ENCODE peak calls at places on chromosomes 13 and 19, in six cellular contexts. One of them, this sample, is unnamed.

GRCh38 chr19:4521170-4521887 is 3.0 kb upstream of the PLIN4 start:
- DNase-seq in right cardiac atrium: no peak
- DNase-seq in esophagus muscularis mucosa: no peak
- DNase-seq in stomach: no peak
- DNase-seq in mesenchymal stem cell: peak; percentile 16
- DNase-seq in prostate gland: no peak
- DNase-seq in this sample: no peak

GRCh38 chr19:1263198-1263597 is 5.9 kb upstream of the CIRBP start:
- DNase-seq in mesenchymal stem cell: no peak
- DNase-seq in stomach: no peak
- DNase-seq in right cardiac atrium: no peak
- DNase-seq in prostate gland: no peak
- DNase-seq in esophagus muscularis mucosa: no peak
- DNase-seq in this sample: no peak

GRCh38 chr19:37172368-37173366 is at the start of gene ZNF585A:
- DNase-seq in esophagus muscularis mucosa: peak; percentile 97
- DNase-seq in mesenchymal stem cell: peak; percentile 97
- DNase-seq in right cardiac atrium: peak; percentile 97
- DNase-seq in stomach: peak; percentile 93
- DNase-seq in prostate gland: peak; percentile 95
- DNase-seq in this sample: peak; percentile 82

GRCh38 chr19:22601906-22602630 is 32.1 kb upstream of the ZNF492 start:
- DNase-seq in mesenchymal stem cell: no peak
- DNase-seq in right cardiac atrium: no peak
- DNase-seq in stomach: no peak
- DNase-seq in prostate gland: no peak
- DNase-seq in esophagus muscularis mucosa: peak; percentile 74
- DNase-seq in this sample: no peak

GRCh38 chr13:28475916-28476725 is 18.8 kb downstream of the FLT1 start:
- DNase-seq in right cardiac atrium: no peak
- DNase-seq in stomach: no peak
- DNase-seq in esophagus muscularis mucosa: peak; percentile 24
- DNase-seq in prostate gland: no peak
- DNase-seq in mesenchymal stem cell: peak; percentile 92
- DNase-seq in this sample: no peak

GRCh38 chr19:18131841-18132596 is 20.9 kb upstream of the PIK3R2 start:
- DNase-seq in mesenchymal stem cell: no peak
- DNase-seq in esophagus muscularis mucosa: no peak
- DNase-seq in right cardiac atrium: no peak
- DNase-seq in stomach: no peak
- DNase-seq in prostate gland: no peak
- DNase-seq in this sample: no peak

GRCh38 chr13:40440990-40441820 is 225.2 kb downstream of the FOXO1 start:
- DNase-seq in mesenchymal stem cell: no peak
- DNase-seq in right cardiac atrium: peak; percentile 92
- DNase-seq in esophagus muscularis mucosa: no peak
- DNase-seq in prostate gland: peak; percentile 30
- DNase-seq in stomach: peak; percentile 88
- DNase-seq in this sample: no peak

GRCh38 chr19:42174188-42174587 is 41.9 kb upstream of the POU2F2 start:
- DNase-seq in right cardiac atrium: no peak
- DNase-seq in esophagus muscularis mucosa: no peak
- DNase-seq in stomach: no peak
- DNase-seq in mesenchymal stem cell: no peak
- DNase-seq in prostate gland: no peak
- DNase-seq in this sample: no peak

GRCh38 chr19:29266603-29267002 is 53.7 kb upstream of the UQCRFS1 start:
- DNase-seq in right cardiac atrium: no peak
- DNase-seq in esophagus muscularis mucosa: no peak
- DNase-seq in stomach: no peak
- DNase-seq in prostate gland: no peak
- DNase-seq in mesenchymal stem cell: no peak
- DNase-seq in this sample: no peak

GRCh38 chr19:6125571-6125989 is 9.9 kb upstream of the ACSBG2 start:
- DNase-seq in mesenchymal stem cell: peak; percentile 78
- DNase-seq in right cardiac atrium: peak; percentile 74
- DNase-seq in prostate gland: peak; percentile 41
- DNase-seq in esophagus muscularis mucosa: no peak
- DNase-seq in stomach: peak; percentile 69
- DNase-seq in this sample: peak; percentile 61
- H3K27me3 ChIP-seq in mesenchymal stem cell: peaks cover under 1% of the 10 kb centered on the region
- H3K27me3 ChIP-seq in right cardiac atrium: no peaks in the 10 kb centered on the region
- H3K27me3 ChIP-seq in prostate gland: no peaks in the 10 kb centered on the region
- H3K27me3 ChIP-seq in esophagus muscularis mucosa: no peaks in the 10 kb centered on the region
- H3K27me3 ChIP-seq in stomach: no peaks in the 10 kb centered on the region
- H3K27me3 ChIP-seq in this sample: no peaks in the 10 kb centered on the region

GRCh38 chr13:77919351-77920294 is 992 bp upstream of the EDNRB start:
- DNase-seq in stomach: no peak
- DNase-seq in prostate gland: peak; percentile 8
- DNase-seq in mesenchymal stem cell: peak; percentile 61
- DNase-seq in right cardiac atrium: peak; percentile 89
- DNase-seq in esophagus muscularis mucosa: no peak
- DNase-seq in this sample: no peak
- H3K4me3 ChIP-seq in stomach: peak overlapping the region; percentile 57
- H3K4me3 ChIP-seq in prostate gland: peak overlapping the region; percentile 39
- H3K4me3 ChIP-seq in mesenchymal stem cell: peak overlapping the region; percentile 50
- H3K4me3 ChIP-seq in right cardiac atrium: peak overlapping the region; percentile 85
- H3K4me3 ChIP-seq in esophagus muscularis mucosa: peak overlapping the region; percentile 60
- H3K4me3 ChIP-seq in this sample: no peak overlapping the region

DNA sequence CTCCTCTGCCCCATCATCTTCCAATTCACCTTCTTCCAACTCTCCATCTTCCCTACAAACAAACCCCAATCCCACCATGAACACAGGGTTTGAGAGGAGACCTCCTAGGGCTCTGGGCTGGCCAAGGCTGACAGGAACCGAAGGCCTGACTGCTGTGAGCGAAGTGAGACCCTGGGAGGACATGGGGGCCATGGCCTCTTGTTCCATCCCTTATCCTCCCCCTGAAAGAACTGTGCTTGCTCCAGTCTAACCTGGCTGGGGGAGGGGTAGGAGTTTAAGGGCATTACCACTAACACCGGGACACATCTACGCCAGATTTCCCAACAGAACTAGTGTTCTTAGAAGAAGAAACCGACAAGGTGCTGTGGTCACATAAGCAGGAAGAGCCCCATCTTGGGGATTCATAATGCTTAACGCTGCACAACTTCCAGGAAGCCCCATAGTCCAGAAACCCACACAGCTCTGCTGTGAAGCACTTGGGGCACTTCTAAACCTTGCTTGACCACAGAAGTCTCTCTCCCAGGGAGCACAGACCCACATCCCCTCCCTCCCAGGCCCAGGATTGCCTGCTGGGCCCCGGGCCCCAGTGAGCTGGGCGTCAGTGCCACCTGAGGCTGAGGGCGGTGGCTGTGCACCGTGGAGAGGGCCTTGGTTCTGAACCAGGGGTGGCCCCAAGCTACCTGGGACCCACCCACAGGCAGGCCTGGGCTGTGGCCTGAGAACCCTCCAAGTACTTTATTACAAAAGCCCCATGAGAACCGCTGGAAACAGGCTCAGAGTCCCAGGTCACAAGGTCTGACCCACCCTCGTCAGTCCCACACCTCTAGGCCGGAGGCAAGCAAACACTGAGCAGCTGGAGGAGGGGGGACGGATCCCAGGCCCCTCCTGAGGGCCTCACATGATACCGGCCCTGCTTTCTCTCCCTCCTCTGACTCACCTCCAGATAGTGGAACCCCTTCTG is 18.7 kb downstream of the ZC3H4 start:
- DNase-seq in stomach: peak; percentile 48
- DNase-seq in esophagus muscularis mucosa: no peak
- DNase-seq in prostate gland: no peak
- DNase-seq in right cardiac atrium: peak; percentile 58
- DNase-seq in mesenchymal stem cell: no peak
- DNase-seq in this sample: no peak
- H3K27ac ChIP-seq in stomach: peak overlapping the region; percentile 84
- H3K27ac ChIP-seq in esophagus muscularis mucosa: no peak overlapping the region
- H3K27ac ChIP-seq in prostate gland: peak overlapping the region; percentile 84
- H3K27ac ChIP-seq in right cardiac atrium: peak overlapping the region; percentile 14
- H3K27ac ChIP-seq in mesenchymal stem cell: no peak overlapping the region
- H3K27ac ChIP-seq in this sample: peak overlapping the region; percentile 64

DNA sequence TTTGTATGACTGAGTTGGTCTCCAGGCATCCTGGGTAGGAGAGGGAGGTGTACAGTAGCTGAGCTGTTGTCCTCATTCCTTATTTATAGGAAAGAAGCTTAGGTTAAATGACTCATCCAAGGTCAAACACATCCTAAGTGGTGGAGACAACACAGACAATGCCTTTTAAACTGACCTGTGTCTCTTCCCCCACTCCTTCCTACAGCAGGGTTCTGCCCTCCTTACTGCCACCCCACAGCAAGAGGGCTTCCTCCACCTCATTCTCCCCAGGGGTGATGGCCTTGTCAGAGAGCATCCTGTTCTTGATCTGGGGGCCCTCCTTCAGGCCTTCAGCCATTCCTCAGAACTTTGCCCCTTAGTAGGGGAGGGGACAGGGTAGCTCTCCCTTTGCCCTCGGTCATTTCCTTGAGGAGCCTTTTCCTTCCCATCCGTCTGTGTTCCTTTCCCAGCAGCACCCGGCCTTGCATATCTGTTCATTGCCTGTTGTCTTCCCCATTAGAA is 48.2 kb upstream of the GPI start:
- DNase-seq in stomach: no peak
- DNase-seq in prostate gland: no peak
- DNase-seq in mesenchymal stem cell: peak; percentile 78
- DNase-seq in right cardiac atrium: no peak
- DNase-seq in esophagus muscularis mucosa: no peak
- DNase-seq in this sample: no peak
- H3K27me3 ChIP-seq in stomach: no peaks in the 10 kb centered on the region
- H3K27me3 ChIP-seq in prostate gland: no peaks in the 10 kb centered on the region
- H3K27me3 ChIP-seq in mesenchymal stem cell: no peaks in the 10 kb centered on the region
- H3K27me3 ChIP-seq in right cardiac atrium: no peaks in the 10 kb centered on the region
- H3K27me3 ChIP-seq in esophagus muscularis mucosa: no peaks in the 10 kb centered on the region
- H3K27me3 ChIP-seq in this sample: no peaks in the 10 kb centered on the region

GRCh38 chr13:110329798-110330461 is 22.8 kb downstream of the COL4A2 start:
- DNase-seq in mesenchymal stem cell: no peak
- DNase-seq in esophagus muscularis mucosa: no peak
- DNase-seq in prostate gland: no peak
- DNase-seq in right cardiac atrium: no peak
- DNase-seq in stomach: no peak
- DNase-seq in this sample: no peak

GRCh38 chr13:110329258-110329657 is 22.2 kb downstream of the COL4A2 start:
- DNase-seq in mesenchymal stem cell: no peak
- DNase-seq in right cardiac atrium: no peak
- DNase-seq in stomach: no peak
- DNase-seq in prostate gland: no peak
- DNase-seq in esophagus muscularis mucosa: no peak
- DNase-seq in this sample: no peak

GRCh38 chr13:110327036-110327790 is 20.1 kb downstream of the COL4A2 start:
- DNase-seq in prostate gland: no peak
- DNase-seq in stomach: no peak
- DNase-seq in right cardiac atrium: no peak
- DNase-seq in esophagus muscularis mucosa: no peak
- DNase-seq in mesenchymal stem cell: no peak
- DNase-seq in this sample: no peak

GRCh38 chr13:110330491-110331001 is 23.5 kb downstream of the COL4A2 start:
- DNase-seq in right cardiac atrium: no peak
- DNase-seq in prostate gland: no peak
- DNase-seq in stomach: no peak
- DNase-seq in mesenchymal stem cell: no peak
- DNase-seq in esophagus muscularis mucosa: no peak
- DNase-seq in this sample: no peak

DNA sequence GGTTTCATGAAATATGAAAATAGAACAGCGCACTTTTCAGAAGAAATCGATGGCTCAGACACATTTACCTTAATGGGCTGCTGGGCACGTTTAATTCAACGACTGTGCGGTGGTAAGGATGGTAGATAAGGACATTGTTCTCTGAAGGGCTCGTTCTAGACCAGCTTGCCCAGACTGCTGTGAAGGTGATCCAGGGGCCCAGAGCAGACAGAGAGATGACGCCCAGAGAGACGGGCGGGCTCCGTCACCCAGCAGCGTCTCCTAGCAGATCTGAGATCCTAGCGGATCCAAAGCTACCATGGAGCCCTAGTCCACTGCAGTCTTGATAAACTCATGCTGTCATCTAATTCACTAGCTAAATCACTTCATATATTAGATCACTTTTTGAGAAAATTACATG is 21.4 kb downstream of the COL4A2 start:
- DNase-seq in esophagus muscularis mucosa: no peak
- DNase-seq in right cardiac atrium: no peak
- DNase-seq in prostate gland: no peak
- DNase-seq in stomach: no peak
- DNase-seq in mesenchymal stem cell: no peak
- DNase-seq in this sample: no peak
- H3K4me3 ChIP-seq in esophagus muscularis mucosa: no peak overlapping the region
- H3K4me3 ChIP-seq in right cardiac atrium: no peak overlapping the region
- H3K4me3 ChIP-seq in prostate gland: no peak overlapping the region
- H3K4me3 ChIP-seq in stomach: no peak overlapping the region
- H3K4me3 ChIP-seq in mesenchymal stem cell: no peak overlapping the region
- H3K4me3 ChIP-seq in this sample: no peak overlapping the region

DNA sequence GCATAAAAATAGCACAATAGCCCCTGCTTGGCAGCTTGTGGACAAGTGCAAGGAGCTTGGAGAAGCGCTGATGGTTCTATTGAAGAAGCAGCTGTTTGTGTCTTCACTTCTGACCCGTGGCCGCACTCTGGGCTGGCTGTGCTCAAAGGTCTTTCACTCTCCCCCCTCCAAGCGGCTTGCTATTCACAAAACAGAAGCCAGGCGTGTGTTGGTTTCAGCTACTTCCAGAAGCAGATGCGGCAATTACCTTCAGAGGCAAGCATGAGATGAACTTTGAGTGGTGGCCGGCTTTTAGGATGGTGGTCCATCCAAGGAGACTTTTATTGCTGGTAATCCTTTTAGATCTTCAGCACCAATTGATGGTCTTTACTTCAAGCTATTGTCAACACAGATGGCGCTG is 188.5 kb upstream of the ARGLU1 start:
- DNase-seq in esophagus muscularis mucosa: no peak
- DNase-seq in stomach: no peak
- DNase-seq in mesenchymal stem cell: no peak
- DNase-seq in right cardiac atrium: no peak
- DNase-seq in prostate gland: no peak
- DNase-seq in this sample: no peak
- H3K27ac ChIP-seq in esophagus muscularis mucosa: no peak overlapping the region
- H3K27ac ChIP-seq in stomach: no peak overlapping the region
- H3K27ac ChIP-seq in mesenchymal stem cell: peak overlapping the region; percentile 8
- H3K27ac ChIP-seq in right cardiac atrium: peak overlapping the region; percentile 37
- H3K27ac ChIP-seq in prostate gland: no peak overlapping the region
- H3K27ac ChIP-seq in this sample: no peak overlapping the region

DNA sequence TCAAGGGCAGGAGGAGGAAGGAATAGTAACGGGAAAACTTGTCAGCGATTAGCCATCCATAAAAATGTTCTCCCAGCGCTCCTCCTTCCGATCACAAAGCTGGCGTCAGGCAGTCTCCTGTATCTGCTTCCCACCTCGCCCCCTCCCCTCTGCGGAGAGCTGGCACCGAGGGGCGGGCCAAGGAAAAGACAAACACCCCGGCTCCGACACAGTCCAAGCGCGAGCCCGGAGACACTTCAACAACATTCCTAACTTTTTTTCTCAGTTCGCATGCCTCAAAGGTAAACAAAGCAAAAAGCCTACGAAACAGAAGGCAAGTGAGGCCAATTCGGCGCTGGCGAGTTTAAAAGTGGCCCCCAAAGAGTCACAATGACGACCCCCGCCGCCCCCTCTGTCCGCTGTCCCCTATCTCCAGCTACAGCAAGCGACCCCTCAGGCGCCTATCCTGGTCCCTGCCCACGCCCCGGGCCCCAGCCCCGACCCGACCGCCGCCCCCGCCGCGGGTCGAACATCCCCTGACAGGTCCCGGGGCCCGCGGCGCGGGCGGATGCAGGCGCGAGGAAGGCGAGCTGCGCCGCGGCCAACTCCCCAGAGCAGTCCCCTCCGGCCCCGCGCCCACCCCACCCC is 719 bp downstream of the SMAD9 start:
- DNase-seq in prostate gland: peak; percentile 55
- DNase-seq in right cardiac atrium: peak; percentile 86
- DNase-seq in stomach: peak; percentile 39
- DNase-seq in esophagus muscularis mucosa: no peak
- DNase-seq in mesenchymal stem cell: peak; percentile 65
- DNase-seq in this sample: no peak
- H3K27me3 ChIP-seq in prostate gland: no peaks in the 10 kb centered on the region
- H3K27me3 ChIP-seq in right cardiac atrium: no peaks in the 10 kb centered on the region
- H3K27me3 ChIP-seq in stomach: no peaks in the 10 kb centered on the region
- H3K27me3 ChIP-seq in esophagus muscularis mucosa: no peaks in the 10 kb centered on the region
- H3K27me3 ChIP-seq in mesenchymal stem cell: no peaks in the 10 kb centered on the region
- H3K27me3 ChIP-seq in this sample: peaks cover 9% of the 10 kb centered on the region

GRCh38 chr13:51806571-51806970 is 2.6 kb upstream of the DHRS12 start:
- DNase-seq in right cardiac atrium: no peak
- DNase-seq in prostate gland: no peak
- DNase-seq in mesenchymal stem cell: peak; percentile 50
- DNase-seq in stomach: peak; percentile 56
- DNase-seq in esophagus muscularis mucosa: no peak
- DNase-seq in this sample: no peak
- H3K4me3 ChIP-seq in right cardiac atrium: no peak overlapping the region
- H3K4me3 ChIP-seq in prostate gland: no peak overlapping the region
- H3K4me3 ChIP-seq in mesenchymal stem cell: no peak overlapping the region
- H3K4me3 ChIP-seq in stomach: no peak overlapping the region
- H3K4me3 ChIP-seq in esophagus muscularis mucosa: no peak overlapping the region
- H3K4me3 ChIP-seq in this sample: no peak overlapping the region

This sample was measured in CD8-positive, alpha-beta memory T cell.